ENCODE peak calls at places on chromosomes 4 and X, in seven cellular contexts. B is astrocyte of the cerebellum, F is thyroid gland, E is HCT116, J is fibroblast of mammary gland, V is kidney, O is AG10803. H is an unnamed sample.

GRCh38 chrX:52576946-52577345 is 60.1 kb upstream of the XAGE1B start:
- DNase-seq in B (no peak), F (no peak), E (no peak), J (no peak), V (no peak), O (no peak), H (no peak)

GRCh38 chr4:74317616-74318256 is 9.5 kb downstream of the EPGN start:
- DNase-seq in B (no peak), F (no peak), E (no peak), J (peak; percentile 78), V (no peak), O (peak; percentile 23), H (no peak)

GRCh38 chrX:9942086-9942485 is 25.1 kb upstream of the CLDN34 start:
- DNase-seq in B (no peak), F (no peak), E (no peak), J (no peak), V (no peak), O (no peak), H (no peak)

GRCh38 chr4:139922625-139923024 is 231.4 kb downstream of the MAML3 start:
- DNase-seq in B (peak; percentile 32), F (no peak), E (no peak), J (peak; percentile 50), V (no peak), O (peak; percentile 83), H (no peak)

GRCh38 chr4:8537041-8537461 is 43.1 kb upstream of the GPR78 start:
- DNase-seq in B (peak; percentile 54), F (peak; percentile 92), E (peak; percentile 58), J (peak; percentile 96), V (no peak), O (peak; percentile 92), H (no peak)

GRCh38 chrX:69238153-69238959 is 73.1 kb upstream of the PJA1 start:
- DNase-seq in B (no peak), F (peak; percentile 91), E (no peak), J (peak; percentile 7), V (no peak), O (peak; percentile 26), H (no peak)

GRCh38 chr4:127708985-127709384 is 21.2 kb upstream of the SLC25A31 start:
- DNase-seq in B (peak; percentile 28), F (peak; percentile 37), E (peak; percentile 91), J (peak; percentile 88), V (no peak), O (peak; percentile 42), H (no peak)

GRCh38 chr4:85445058-85445639 is 29.8 kb upstream of the ARHGAP24 start:
- DNase-seq in B (peak; percentile 81), F (peak; percentile 59), E (no peak), J (no peak), V (no peak), O (peak; percentile 85), H (no peak)

GRCh38 chr4:37648084-37648817 is 37.9 kb downstream of the RELL1 start:
- DNase-seq in B (peak; percentile 82), F (peak; percentile 78), E (peak; percentile 77), J (peak; percentile 97), V (peak; percentile 87), O (peak; percentile 93), H (no peak)

GRCh38 chr4:174578366-174578765 is 56.1 kb upstream of the HPGD start:
- DNase-seq in B (peak; percentile 4), F (no peak), E (no peak), J (peak; percentile 85), V (no peak), O (peak; percentile 15), H (no peak)

GRCh38 chr4:23855912-23856605 is 33.8 kb downstream of the PPARGC1A start:
- DNase-seq in B (peak; percentile 53), F (no peak), E (no peak), J (peak; percentile 43), V (no peak), O (no peak), H (no peak)

GRCh38 chrX:17923546-17923945 is 62.4 kb upstream of the RAI2 start:
- DNase-seq in B (no peak), F (no peak), E (no peak), J (peak; percentile 6), V (no peak), O (no peak), H (no peak)

GRCh38 chrX:51332188-51332942 is at the start of gene NUDT10:
- DNase-seq in B (no peak), F (peak; percentile 63), E (no peak), J (peak; percentile 46), V (peak; percentile 80), O (peak; percentile 11), H (peak; percentile 18)

GRCh38 chr4:24583451-24584174 is 741 bp downstream of the DHX15 start:
- DNase-seq in B (no peak), F (peak; percentile 54), E (peak; percentile 26), J (peak; percentile 57), V (peak; percentile 85), O (peak; percentile 34), H (no peak)

GRCh38 chrX:67544281-67544680 is 460 bp downstream of the AR start:
- DNase-seq in B (no peak), F (peak; percentile 42), E (no peak), J (peak; percentile 18), V (peak; percentile 53), O (no peak), H (no peak)

GRCh38 chr4:187357861-187358260 is 634.2 kb upstream of the FAT1 start:
- DNase-seq in B (no peak), F (no peak), E (no peak), J (no peak), V (no peak), O (no peak), H (no peak)

GRCh38 chr4:104899863-104900262 is 246.8 kb upstream of the TET2 start:
- DNase-seq in B (no peak), F (no peak), E (no peak), J (no peak), V (no peak), O (no peak), H (no peak)

GRCh38 chr4:69823481-69824186 is 36.3 kb downstream of the SULT1E1 start:
- DNase-seq in B (no peak), F (no peak), E (peak; percentile 18), J (peak; percentile 64), V (no peak), O (peak; percentile 20), H (no peak)

GRCh38 chr4:54063737-54064316 is 578 bp downstream of the CHIC2 start:
- DNase-seq in B (no peak), F (peak; percentile 42), E (no peak), J (no peak), V (peak; percentile 88), O (peak; percentile 29), H (no peak)

GRCh38 chr4:182531555-182532162 is 288.5 kb downstream of the TENM3 start:
- DNase-seq in B (no peak), F (peak; percentile 17), E (no peak), J (no peak), V (no peak), O (peak; percentile 67), H (no peak)

GRCh38 chrX:140701480-140701879 is 8.1 kb upstream of the LINC00632 start:
- DNase-seq in B (no peak), F (no peak), E (no peak), J (peak; percentile 18), V (no peak), O (peak; percentile 27), H (no peak)
- TF ChIP-seq CTCF in B (peak; percentile 47), F (no peak), E (no peak), J (peak; percentile 35), V (peak; percentile 25), O (peak; percentile 44), H (peak; percentile 37)

DNA sequence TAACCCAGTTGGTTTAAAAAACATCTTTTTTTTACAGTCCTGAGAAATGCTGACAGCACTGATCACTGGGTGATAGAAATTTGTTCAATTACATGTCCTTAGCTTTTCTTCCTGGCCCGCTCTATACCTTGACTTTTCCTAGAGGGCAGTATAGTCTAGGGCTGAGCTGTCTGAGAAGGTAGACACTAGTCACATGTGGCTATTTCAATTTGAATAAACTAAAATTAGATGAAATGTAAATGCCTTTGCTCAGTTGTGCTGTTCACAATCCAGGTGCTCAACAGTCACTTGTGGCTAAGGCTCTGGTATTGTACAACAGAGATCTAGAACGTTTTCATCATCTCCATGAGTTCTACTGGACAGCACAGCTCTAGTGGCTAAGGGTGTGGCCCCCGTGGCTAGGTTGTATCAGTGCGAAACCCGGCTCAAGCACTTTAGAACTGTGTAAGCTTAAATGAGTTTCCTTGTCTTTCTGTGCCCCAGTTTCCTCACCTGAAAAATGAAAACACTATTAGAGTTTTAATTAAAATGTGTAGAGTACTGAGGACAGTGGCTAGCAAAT is 111.6 kb upstream of the WDR17 start:
- DNase-seq in B (no peak), F (no peak), E (no peak), J (peak; percentile 8), V (no peak), O (no peak), H (no peak)
- TF ChIP-seq CTCF in B (no peak), F (no peak), E (peak; percentile 50), J (peak; percentile 19), V (no peak), O (no peak), H (peak; percentile 11)

GRCh38 chrX:133294126-133294525 is 76.0 kb upstream of the TFDP3 start:
- DNase-seq in B (no peak), F (no peak), E (no peak), J (peak; percentile 31), V (no peak), O (peak; percentile 35), H (no peak)

GRCh38 chrX:133302775-133303445 is 84.8 kb upstream of the TFDP3 start:
- DNase-seq in B (no peak), F (no peak), E (no peak), J (no peak), V (no peak), O (no peak), H (no peak)

GRCh38 chrX:133297284-133297683 is 79.1 kb upstream of the TFDP3 start:
- DNase-seq in B (peak; percentile 77), F (no peak), E (no peak), J (peak; percentile 70), V (no peak), O (peak; percentile 42), H (no peak)
- TF ChIP-seq CTCF in B (no peak), F (no peak), E (no peak), J (no peak), V (no peak), O (no peak), H (no peak)

GRCh38 chr4:44740201-44740600 is 13.8 kb upstream of the GNPDA2 start:
- DNase-seq in B (no peak), F (no peak), E (no peak), J (peak; percentile 10), V (no peak), O (no peak), H (no peak)

GRCh38 chr4:44736900-44737299 is 10.5 kb upstream of the GNPDA2 start:
- DNase-seq in B (no peak), F (no peak), E (no peak), J (no peak), V (no peak), O (no peak), H (no peak)

DNA sequence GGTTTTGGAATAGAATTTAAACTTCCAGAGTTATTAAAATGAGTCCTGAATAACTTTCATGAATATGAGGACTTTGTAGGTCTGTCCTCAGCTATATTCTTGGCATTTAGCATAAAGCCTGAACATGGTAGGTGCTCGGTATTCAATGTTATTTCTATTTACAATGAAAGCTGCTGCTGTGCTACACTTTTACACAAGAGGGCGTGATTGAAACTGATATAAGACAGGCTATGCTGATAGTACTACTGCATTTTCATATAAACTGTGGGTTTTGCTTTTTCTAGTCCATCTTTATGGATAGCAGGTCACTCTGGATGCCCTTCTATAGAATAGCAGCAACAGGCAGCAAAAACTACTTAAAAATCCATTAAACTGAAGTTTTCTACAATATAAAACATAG is 12.3 kb upstream of the GNPDA2 start:
- DNase-seq in B (no peak), F (no peak), E (no peak), J (peak; percentile 18), V (no peak), O (no peak), H (no peak)
- TF ChIP-seq CTCF in B (no peak), F (no peak), E (peak; percentile 3), J (peak; percentile 47), V (peak; percentile 10), O (peak; percentile 52), H (no peak)

H was measured in D721Med.